ENCODE peak calls at places on chromosomes 4 and X, in five cellular contexts. J is ELR, I is lower leg skin, H is ecto neural progenitor cell, O is occipital lobe. L is an unnamed sample.
A peak's percentile ranks its signal among the peaks of the same experiment; 100 is the strongest.

GRCh38 chrX:43176686-43177085 is 398.7 kb upstream of the PPP1R2C start:
- DNase-seq in J (no peak), I (no peak), H (no peak), O (no peak), L (no peak)

GRCh38 chrX:40945366-40945713 is 139.9 kb upstream of the USP9X start:
- DNase-seq in J (peak; percentile 70), I (no peak), H (no peak), O (no peak), L (no peak)

GRCh38 chr4:77434299-77435092 is 171.1 kb upstream of the CXCL13 start:
- DNase-seq in J (no peak), I (no peak), H (no peak), O (no peak), L (no peak)

GRCh38 chrX:153662266-153662665 is 11.3 kb downstream of the PNCK start:
- DNase-seq in J (peak; percentile 47), I (peak; percentile 88), H (peak; percentile 65), O (no peak), L (peak; percentile 80)

GRCh38 chrX:70479970-70480659 is 35.5 kb downstream of the DLG3 start:
- DNase-seq in J (peak; percentile 3), I (no peak), H (no peak), O (no peak), L (peak; percentile 36)

GRCh38 chr4:54499308-54500074 is 158.3 kb upstream of the KIT start:
- DNase-seq in J (peak; percentile 57), I (no peak), H (no peak), O (no peak), L (no peak)

GRCh38 chr4:2811830-2812599 is 19.1 kb downstream of the SH3BP2 start:
- DNase-seq in J (peak; percentile 84), I (peak; percentile 94), H (no peak), O (no peak), L (peak; percentile 68)

GRCh38 chr4:37604464-37604863 is 81.7 kb downstream of the RELL1 start:
- DNase-seq in J (peak; percentile 73), I (no peak), H (no peak), O (no peak), L (no peak)

GRCh38 chr4:182478475-182478874 is 235.3 kb downstream of the TENM3 start:
- DNase-seq in J (peak; percentile 69), I (no peak), H (no peak), O (no peak), L (no peak)